ENCODE peak calls at places on chromosomes 16 and 17, in nine cellular contexts. A is head of caudate nucleus; N is lower leg skin; F is AG04450; Y is T-cell; S is hippocampal formation; Z is GM13976; V is stimulated activated CD8-positive, alpha-beta memory T cell treated with anti-CD3 and anti-CD28 coated beads, Interleukin-2, amount 100 ng/mL, for 1 hour; T is suprapubic skin. D is an unnamed sample.

GRCh38 chr17:27489045-27489715 is 32.9 kb downstream of the KSR1 start:
- DNase-seq in Y (no peak), V (no peak), N (peak), T (peak), Z (no peak), A (peak), F (no peak), S (no peak), D (peak)

GRCh38 chr17:6989779-6990178 is 6.1 kb upstream of the ALOX12 start:
- DNase-seq in V (no peak), T (no peak), F (no peak), Y (no peak), N (no peak), Z (no peak), A (no peak), S (no peak), D (no peak)

GRCh38 chr17:81428121-81428515 is 32.9 kb downstream of the BAHCC1 start:
- DNase-seq in A (peak), S (no peak), F (no peak), Y (no peak), V (no peak), N (no peak), T (no peak), Z (no peak), D (no peak)

GRCh38 chr16:89052824-89053724 is 40.6 kb upstream of the ACSF3 start:
- DNase-seq in F (no peak), Y (no peak), T (no peak), S (peak), A (peak), V (no peak), N (peak), Z (no peak), D (no peak)

GRCh38 chr16:4091638-4092037 is 24.6 kb downstream of the ADCY9 start:
- DNase-seq in T (peak), Y (no peak), Z (no peak), S (no peak), A (peak), V (no peak), N (no peak), F (no peak), D (no peak)

GRCh38 chr17:37483311-37484039 is 6.2 kb upstream of the DUSP14 start:
- DNase-seq in Z (peak), N (no peak), Y (no peak), S (no peak), T (no peak), A (peak), F (peak), V (no peak), D (no peak)

GRCh38 chr16:6190756-6191155 is 1093.2 kb upstream of the EEF2KMT start:
- DNase-seq in S (no peak), V (no peak), F (no peak), T (no peak), Z (no peak), A (no peak), N (no peak), Y (no peak), D (no peak)

GRCh38 chr16:983044-984030 is 1.8 kb downstream of the SOX8 start:
- DNase-seq in N (no peak), S (peak), A (peak), V (no peak), T (no peak), Y (no peak), F (no peak), Z (no peak), D (no peak)

GRCh38 chr17:66677201-66677981 is 157.5 kb upstream of the CACNG5 start:
- DNase-seq in N (no peak), S (no peak), V (no peak), Y (no peak), A (no peak), T (no peak), Z (no peak), F (peak), D (no peak)

GRCh38 chr16:74029122-74029805 is 267.4 kb upstream of the PSMD7 start:
- DNase-seq in A (no peak), Z (no peak), N (no peak), Y (no peak), F (no peak), V (no peak), T (no peak), S (no peak), D (no peak)

GRCh38 chr16:11342021-11342855 is 3.0 kb upstream of the RMI2 start:
- DNase-seq in V (no peak), N (no peak), S (no peak), Y (no peak), F (no peak), T (no peak), Z (no peak), A (no peak), D (no peak)

D was measured in ureter.